ENCODE peak calls at places on chromosome 11, in five cellular contexts. F is heart left ventricle; C is fibroblast of lung; Q is CD4-positive, alpha-beta memory T cell; K is CD8-positive, alpha-beta T cell. Y is an unnamed sample.

GRCh38 chr11:55357560-55358184 is 10.1 kb upstream of the OR4A15 start:
- DNase-seq in F (no peak), C (no peak), Q (no peak), K (no peak), Y (no peak)

GRCh38 chr11:41963406-41963805 is 504.0 kb upstream of the LRRC4C start:
- DNase-seq in F (no peak), C (no peak), Q (no peak), K (no peak), Y (no peak)

GRCh38 chr11:113632981-113633380 is 73.1 kb downstream of the TMPRSS5 start:
- DNase-seq in F (no peak), C (no peak), Q (no peak), K (no peak), Y (no peak)

GRCh38 chr11:24496728-24497396 is at the start of gene LUZP2:
- DNase-seq in F (peak), C (peak), Q (no peak), K (no peak), Y (no peak)

GRCh38 chr11:102384419-102385052 is 37.5 kb downstream of the BIRC2 start:
- DNase-seq in F (peak), C (no peak), Q (no peak), K (no peak), Y (no peak)

GRCh38 chr11:10044618-10045017 is 249.4 kb downstream of the SBF2 start:
- DNase-seq in F (no peak), C (peak), Q (no peak), K (no peak), Y (no peak)

GRCh38 chr11:71548716-71549151 is 514 bp downstream of the KRTAP5-9 start:
- DNase-seq in F (no peak), C (no peak), Q (no peak), K (no peak), Y (no peak)

GRCh38 chr11:7020183-7020917 is at the start of the genes NLRP14 and ZNF214:
- DNase-seq in F (peak), C (peak), Q (no peak), K (no peak), Y (peak)

GRCh38 chr11:111402411-111402810 is 23.3 kb upstream of the POU2AF1 start:
- DNase-seq in F (no peak), C (no peak), Q (no peak), K (no peak), Y (no peak)

GRCh38 chr11:70225629-70226582 is 22.8 kb downstream of the FADD start:
- DNase-seq in F (no peak), C (peak), Q (no peak), K (no peak), Y (no peak)

GRCh38 chr11:10715571-10715970 is 22.0 kb upstream of the IRAG1 start:
- DNase-seq in F (no peak), C (no peak), Q (no peak), K (no peak), Y (no peak)

GRCh38 chr11:73530109-73530508 is 67.8 kb downstream of the FAM168A start:
- DNase-seq in F (no peak), C (no peak), Q (no peak), K (no peak), Y (no peak)

GRCh38 chr11:30487200-30487898 is 98.8 kb downstream of the MPPED2 start:
- DNase-seq in F (peak), C (peak), Q (no peak), K (no peak), Y (no peak)

GRCh38 chr11:73030130-73030529 is 112.0 kb downstream of the FCHSD2 start:
- DNase-seq in F (no peak), C (no peak), Q (no peak), K (no peak), Y (no peak)

GRCh38 chr11:77109236-77110019 is 6.8 kb downstream of the OMP start:
- DNase-seq in F (no peak), C (peak), Q (no peak), K (no peak), Y (no peak)

DNA sequence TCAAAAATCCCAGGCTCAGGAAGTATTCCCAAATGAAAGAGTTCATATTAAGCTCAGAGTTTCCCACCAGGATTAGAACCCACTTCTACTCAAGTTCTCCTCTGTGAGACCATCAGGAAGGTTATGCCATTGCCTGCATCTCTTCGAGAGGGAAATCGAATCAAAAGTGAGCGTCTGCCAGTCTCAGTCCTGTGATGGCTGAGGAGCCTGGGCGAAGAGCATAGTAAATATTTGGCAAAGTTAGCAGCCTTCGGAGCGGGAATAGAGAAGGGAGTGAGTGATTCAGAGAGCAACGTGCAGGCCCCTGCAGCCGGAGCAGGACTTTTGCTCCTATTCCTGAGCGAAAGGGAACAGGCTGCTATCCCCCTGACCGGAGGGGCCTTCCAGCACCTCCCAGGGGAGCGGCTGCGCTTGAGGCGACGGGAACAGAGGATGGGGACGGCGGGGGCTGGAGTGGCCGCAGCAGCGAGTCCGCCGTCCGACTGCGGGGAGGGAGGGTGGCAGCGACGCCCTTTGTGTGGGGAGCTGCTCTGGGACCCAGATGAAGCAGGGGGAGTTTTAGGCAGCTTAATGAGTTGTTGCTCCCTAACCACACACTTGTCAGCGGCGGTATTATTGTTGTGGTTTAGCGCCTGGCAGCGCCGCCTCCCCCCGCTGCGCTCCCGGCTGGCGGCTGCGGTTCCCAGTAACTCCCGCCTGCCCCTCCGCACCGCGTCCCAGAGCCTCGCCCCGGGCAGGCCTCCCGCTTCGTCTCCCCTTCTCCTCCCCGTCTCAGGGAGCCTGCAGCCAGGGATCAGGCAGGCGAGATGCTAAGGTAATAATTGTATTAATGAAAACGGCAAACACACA is 21.7 kb upstream of the NRGN start:
- DNase-seq in F (peak), C (peak), Q (peak), K (peak), Y (no peak)
- H3K27ac ChIP-seq in F (peak), C (no peak), Q (no peak), K (no peak), Y (no peak)

DNA sequence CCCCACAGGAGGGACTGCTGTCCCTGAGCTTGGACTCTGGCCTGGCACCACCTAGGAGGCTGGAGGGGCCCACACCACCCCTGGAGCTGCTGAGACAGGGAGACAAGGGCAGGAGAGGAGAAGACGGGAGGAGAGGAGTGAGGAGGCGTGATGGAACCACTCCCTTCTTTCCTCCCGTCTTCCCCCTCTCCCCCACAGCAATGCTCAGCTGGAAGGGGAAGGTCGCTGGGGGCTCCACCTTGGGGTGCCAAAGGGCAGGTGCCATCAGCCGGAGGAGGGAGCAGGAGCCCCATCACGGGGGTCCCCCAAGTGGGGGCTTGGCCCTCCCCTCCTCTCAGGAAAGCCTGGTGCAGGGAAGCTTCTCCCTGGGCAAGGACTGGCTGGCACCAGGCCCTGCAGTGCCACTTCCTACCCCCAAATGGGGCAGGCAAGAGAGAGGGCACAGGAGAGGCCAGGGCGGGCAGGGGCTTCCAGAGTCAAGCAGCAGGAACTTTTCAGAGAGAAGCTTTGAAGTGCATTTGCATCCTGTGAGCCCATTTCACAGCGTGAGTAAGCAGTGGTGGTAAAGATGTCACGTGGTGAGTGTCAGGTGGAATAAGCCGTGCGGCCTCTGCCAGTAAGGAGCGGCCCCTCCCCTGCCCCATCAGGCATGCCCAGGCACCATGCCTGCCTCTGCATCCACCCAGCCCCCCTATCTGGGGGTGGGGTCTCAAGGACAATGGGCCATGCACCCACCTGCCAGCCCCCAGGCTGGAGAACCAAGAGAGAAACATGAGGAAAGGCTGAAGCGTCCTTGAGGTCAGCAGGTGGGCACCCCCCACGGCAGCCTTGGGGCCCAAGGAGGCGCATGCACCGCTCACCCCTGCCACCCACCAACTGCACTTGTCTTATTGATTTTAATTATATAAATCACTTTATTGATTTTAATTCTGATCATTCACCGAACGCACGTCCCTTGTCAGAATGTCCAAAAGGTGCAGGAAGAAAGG is 4.9 kb downstream of the IGF2 start:
- DNase-seq in F (peak), C (no peak), Q (no peak), K (no peak), Y (no peak)
- H3K4me3 ChIP-seq in F (no peak), C (no peak), Q (no peak), K (no peak), Y (no peak)

GRCh38 chr11:123406441-123407123 is 23.5 kb upstream of the GRAMD1B start:
- DNase-seq in F (no peak), C (no peak), Q (no peak), K (no peak), Y (no peak)

GRCh38 chr11:123405123-123405592 is 24.9 kb upstream of the GRAMD1B start:
- DNase-seq in F (peak), C (peak), Q (no peak), K (no peak), Y (no peak)

GRCh38 chr11:123407996-123408597 is 22.0 kb upstream of the GRAMD1B start:
- DNase-seq in F (no peak), C (no peak), Q (no peak), K (no peak), Y (no peak)

GRCh38 chr11:123407124-123407995 is 22.7 kb upstream of the GRAMD1B start:
- DNase-seq in F (peak), C (peak), Q (peak), K (peak), Y (peak)

DNA sequence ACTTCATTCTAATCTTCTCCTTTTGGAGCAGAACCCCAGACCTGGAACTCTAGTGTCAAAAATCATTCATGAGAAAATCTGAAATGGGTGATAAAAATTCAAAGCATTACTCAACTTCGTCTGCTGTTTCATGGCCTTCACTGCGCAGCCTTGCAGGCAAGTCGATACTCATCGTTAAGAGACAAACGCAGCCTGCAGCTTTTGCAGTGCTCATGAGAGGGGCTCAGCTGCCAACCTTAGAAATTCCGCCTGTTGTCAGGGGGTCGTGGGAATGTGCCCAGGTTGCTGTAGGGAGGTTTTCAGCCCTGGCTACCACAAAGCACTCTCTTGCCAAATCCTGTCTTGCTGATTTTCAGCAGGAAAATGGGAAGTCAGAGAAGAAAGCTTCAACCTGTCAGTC is 25.4 kb upstream of the GRAMD1B start:
- DNase-seq in F (peak), C (no peak), Q (no peak), K (no peak), Y (no peak)
- H3K27ac ChIP-seq in F (peak), C (no peak), Q (no peak), K (no peak), Y (no peak)

DNA sequence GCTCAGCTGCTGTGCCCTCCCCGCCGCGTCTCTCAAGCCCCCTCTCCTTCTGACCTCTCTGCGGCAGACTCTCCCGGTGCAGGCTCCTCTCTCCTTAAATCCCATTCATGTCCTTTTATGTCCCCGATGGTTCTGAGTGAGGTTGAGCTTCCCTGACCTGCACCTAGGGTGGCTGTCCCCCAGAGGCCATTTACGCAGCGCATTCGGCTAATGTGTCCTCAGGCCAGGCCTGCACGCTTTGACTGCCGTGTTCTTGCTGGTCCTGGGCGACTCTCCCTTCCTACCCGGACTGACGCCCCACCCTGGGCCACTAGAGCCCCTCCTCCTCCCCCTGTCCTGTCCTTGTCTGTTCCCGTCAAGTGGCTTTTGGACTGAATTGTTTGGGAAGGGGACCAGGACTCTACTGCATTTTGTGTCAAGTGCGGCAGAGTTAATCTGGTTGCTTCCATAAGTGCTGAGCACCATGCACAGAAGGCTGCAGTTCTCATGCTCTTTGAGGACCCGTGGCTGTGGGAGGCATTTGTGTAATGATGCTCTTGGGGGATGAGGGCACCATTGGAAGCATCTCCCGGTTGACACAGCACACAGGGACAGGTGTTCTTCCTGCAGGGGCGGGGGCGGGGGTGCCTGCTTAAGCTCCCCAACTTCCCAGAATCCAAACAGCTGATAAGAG is 37.1 kb downstream of the IGHMBP2 start:
- DNase-seq in F (no peak), C (no peak), Q (no peak), K (no peak), Y (no peak)
- H3K4me3 ChIP-seq in F (no peak), C (no peak), Q (no peak), K (no peak), Y (no peak)

GRCh38 chr11:122159173-122159701 is 43.2 kb upstream of the BLID start:
- DNase-seq in F (peak), C (peak), Q (no peak), K (no peak), Y (no peak)

GRCh38 chr11:122157540-122158173 is 41.6 kb upstream of the BLID start:
- DNase-seq in F (no peak), C (peak), Q (no peak), K (no peak), Y (no peak)

GRCh38 chr11:122162095-122162494 is 46.1 kb upstream of the BLID start:
- DNase-seq in F (no peak), C (peak), Q (no peak), K (no peak), Y (no peak)

GRCh38 chr11:122161191-122161590 is 45.2 kb upstream of the BLID start:
- DNase-seq in F (no peak), C (no peak), Q (no peak), K (no peak), Y (no peak)

GRCh38 chr11:122159861-122160260 is 43.8 kb upstream of the BLID start:
- DNase-seq in F (no peak), C (no peak), Q (no peak), K (no peak), Y (no peak)
- H3K27ac ChIP-seq in F (no peak), C (peak), Q (no peak), K (no peak), Y (no peak)

GRCh38 chr11:128733440-128734115 is 39.7 kb downstream of the FLI1 start:
- DNase-seq in F (no peak), C (peak), Q (no peak), K (no peak), Y (no peak)
- H3K4me3 ChIP-seq in F (no peak), C (no peak), Q (peak), K (no peak), Y (no peak)

GRCh38 chr11:61297741-61298140 is 2.6 kb upstream of the VWCE start:
- DNase-seq in F (peak), C (peak), Q (no peak), K (no peak), Y (no peak)

GRCh38 chr11:61293869-61294716 is 1.0 kb downstream of the VWCE start:
- DNase-seq in F (peak), C (peak), Q (peak), K (peak), Y (peak)

GRCh38 chr11:61297341-61297740 is 2.2 kb upstream of the VWCE start:
- DNase-seq in F (no peak), C (no peak), Q (no peak), K (no peak), Y (no peak)

GRCh38 chr11:61294717-61295595 is at the start of gene VWCE:
- DNase-seq in F (peak), C (peak), Q (peak), K (peak), Y (peak)

DNA sequence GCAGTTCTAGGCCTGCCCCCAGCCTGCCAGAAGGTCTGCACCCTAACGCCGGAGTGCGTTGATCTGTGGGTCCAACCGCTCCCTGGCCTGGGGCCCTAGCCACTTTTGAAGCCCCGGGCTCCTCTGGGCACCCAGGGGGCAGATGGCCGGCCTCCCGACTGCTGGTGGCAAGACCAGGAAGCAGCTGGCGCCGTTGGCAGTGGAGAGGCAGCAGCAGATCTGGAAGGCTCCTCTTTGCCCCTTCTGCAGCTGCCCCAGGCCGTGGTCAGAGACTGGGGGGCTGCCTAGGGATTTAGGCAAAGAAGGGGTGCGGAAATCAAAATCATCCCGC is 445 bp upstream of the VWCE start:
- DNase-seq in F (peak), C (no peak), Q (no peak), K (no peak), Y (no peak)
- H3K27ac ChIP-seq in F (no peak), C (no peak), Q (no peak), K (no peak), Y (no peak)